ENCODE peak calls at places on chromosome 7, in ten cellular contexts. N is brain microvascular endothelial cell; K is kidney; L is HuH-7; H is HL-60; Z is iris pigment epithelial cell; V is A172; O is HTR-8/SVneo; X is activated CD4-positive, alpha-beta memory T cell treated with anti-CD3 and anti-CD28 coated beads, Interleukin-2, amount 10 ng/mL, durations not matched to agents 7 days and 5 days; W is T1000. U is an unnamed sample.
A peak's percentile ranks its signal among the peaks of the same experiment; 100 is the strongest.

GRCh38 chr7:135812151-135812550 is 63.5 kb upstream of the FAM180A start:
- DNase-seq in N (no peak), K (no peak), L (no peak), H (no peak), Z (no peak), V (no peak), O (no peak), X (no peak), W (no peak), U (no peak)

GRCh38 chr7:133344275-133344674 is 91.4 kb downstream of the EXOC4 start:
- DNase-seq in N (peak; percentile 9), K (no peak), L (no peak), H (no peak), Z (peak; percentile 22), V (no peak), O (no peak), X (no peak), W (no peak), U (no peak)

GRCh38 chr7:159049266-159050025 is 95.2 kb downstream of the VIPR2 start:
- DNase-seq in N (no peak), K (no peak), L (no peak), H (no peak), Z (no peak), V (no peak), O (no peak), X (peak; percentile 4), W (no peak), U (no peak)

GRCh38 chr7:111750168-111750715 is 187.9 kb upstream of the IMMP2L start:
- DNase-seq in N (no peak), K (no peak), L (no peak), H (no peak), Z (peak; percentile 56), V (no peak), O (no peak), X (no peak), W (no peak), U (no peak)

GRCh38 chr7:45143616-45144015 is 14.0 kb upstream of the RAMP3 start:
- DNase-seq in N (peak; percentile 34), K (no peak), L (no peak), H (no peak), Z (peak; percentile 67), V (peak; percentile 22), O (no peak), X (no peak), W (no peak), U (peak; percentile 31)

GRCh38 chr7:22821702-22822485 is 755 bp downstream of the TOMM7 start:
- DNase-seq in N (no peak), K (no peak), L (no peak), H (peak; percentile 11), Z (peak; percentile 14), V (peak; percentile 14), O (no peak), X (peak; percentile 25), W (no peak), U (no peak)

GRCh38 chr7:5665106-5666025 is 116.1 kb downstream of the RNF216 start:
- DNase-seq in N (peak; percentile 78), K (no peak), L (peak; percentile 79), H (peak; percentile 33), Z (peak; percentile 70), V (peak; percentile 88), O (peak; percentile 91), X (peak; percentile 71), W (peak; percentile 63), U (peak; percentile 76)

GRCh38 chr7:107966701-107967100 is 36.3 kb downstream of the LAMB1 start:
- DNase-seq in N (peak; percentile 93), K (no peak), L (no peak), H (no peak), Z (peak; percentile 91), V (peak; percentile 98), O (peak; percentile 54), X (no peak), W (no peak), U (peak; percentile 90)

GRCh38 chr7:1458676-1459511 is at the start of gene MICALL2:
- DNase-seq in N (peak; percentile 85), K (peak; percentile 96), L (peak; percentile 63), H (no peak), Z (peak; percentile 87), V (peak; percentile 89), O (peak; percentile 98), X (peak; percentile 27), W (peak; percentile 81), U (peak; percentile 49)

GRCh38 chr7:76428868-76429805 is 4.4 kb downstream of the ZP3 start:
- DNase-seq in N (peak; percentile 18), K (peak; percentile 62), L (no peak), H (peak; percentile 37), Z (no peak), V (peak; percentile 83), O (no peak), X (no peak), W (no peak), U (no peak)

GRCh38 chr7:92246363-92247101 is 758 bp downstream of the ANKIB1 start:
- DNase-seq in N (no peak), K (no peak), L (peak; percentile 33), H (no peak), Z (peak; percentile 30), V (peak; percentile 33), O (peak; percentile 10), X (peak; percentile 39), W (no peak), U (no peak)

GRCh38 chr7:130822642-130823041 is 88.6 kb upstream of the KLF14 start:
- DNase-seq in N (no peak), K (no peak), L (no peak), H (no peak), Z (peak; percentile 58), V (peak; percentile 45), O (no peak), X (no peak), W (no peak), U (no peak)

GRCh38 chr7:126445991-126446390 is 806.8 kb downstream of the GRM8 start:
- DNase-seq in N (no peak), K (no peak), L (no peak), H (no peak), Z (no peak), V (no peak), O (no peak), X (no peak), W (no peak), U (no peak)

GRCh38 chr7:2876031-2876862 is 32.1 kb upstream of the GNA12 start:
- DNase-seq in N (peak; percentile 86), K (no peak), L (no peak), H (no peak), Z (peak; percentile 86), V (peak; percentile 98), O (peak; percentile 95), X (no peak), W (peak; percentile 43), U (no peak)

GRCh38 chr7:73522081-73522818 is at the start of gene BAZ1B:
- DNase-seq in N (peak; percentile 95), K (peak; percentile 100), L (peak; percentile 98), H (peak; percentile 96), Z (peak; percentile 98), V (peak; percentile 98), O (peak; percentile 89), X (peak; percentile 98), W (peak; percentile 85), U (peak; percentile 95)

GRCh38 chr7:30225863-30226361 is 58.5 kb upstream of the ZNRF2 start:
- DNase-seq in N (peak; percentile 12), K (peak; percentile 88), L (no peak), H (peak; percentile 81), Z (peak; percentile 40), V (peak; percentile 88), O (no peak), X (no peak), W (no peak), U (no peak)

GRCh38 chr7:1345796-1346532 is 113.3 kb downstream of the UNCX start:
- DNase-seq in N (no peak), K (peak; percentile 55), L (no peak), H (no peak), Z (no peak), V (no peak), O (no peak), X (no peak), W (no peak), U (no peak)

GRCh38 chr7:24769863-24770262 is 12.6 kb upstream of the GSDME start:
- DNase-seq in N (no peak), K (no peak), L (no peak), H (no peak), Z (no peak), V (no peak), O (no peak), X (no peak), W (no peak), U (no peak)

GRCh38 chr7:17408245-17408903 is 109.9 kb downstream of the AHR start:
- DNase-seq in N (peak; percentile 93), K (peak; percentile 64), L (peak; percentile 35), H (peak; percentile 95), Z (peak; percentile 99), V (peak; percentile 92), O (peak; percentile 63), X (no peak), W (peak; percentile 29), U (peak; percentile 92)

GRCh38 chr7:113907617-113908016 is 11.2 kb downstream of the PPP1R3A start:
- DNase-seq in N (no peak), K (no peak), L (no peak), H (no peak), Z (no peak), V (no peak), O (no peak), X (no peak), W (no peak), U (no peak)

GRCh38 chr7:155435110-155435509 is 22.8 kb upstream of the EN2 start:
- DNase-seq in N (no peak), K (peak; percentile 2), L (no peak), H (no peak), Z (no peak), V (no peak), O (no peak), X (no peak), W (no peak), U (no peak)

GRCh38 chr7:29480934-29481625 is 82.6 kb upstream of the PRR15 start:
- DNase-seq in N (no peak), K (no peak), L (no peak), H (no peak), Z (no peak), V (no peak), O (no peak), X (no peak), W (no peak), U (no peak)

GRCh38 chr7:106063692-106064091 is 48.4 kb downstream of the SYPL1 start:
- DNase-seq in N (no peak), K (no peak), L (no peak), H (no peak), Z (no peak), V (no peak), O (no peak), X (no peak), W (no peak), U (no peak)

U was measured in HepG2.